ENCODE peak calls at places on chromosomes 4 and X, in four cellular contexts. P, V, Y and E are unnamed samples.

GRCh38 chrX:145475725-145476124 is 228.4 kb downstream of the SPANXN1 start:
- DNase-seq in Y (no peak), P (no peak), V (no peak), E (no peak)

GRCh38 chrX:45134303-45134702 is 66.4 kb downstream of the DIPK2B start:
- DNase-seq in Y (no peak), P (no peak), V (peak), E (no peak)

GRCh38 chr4:25477251-25477650 is 100.2 kb downstream of the ANAPC4 start:
- DNase-seq in P (no peak), V (no peak), Y (no peak), E (no peak)

GRCh38 chr4:85725727-85726170 is 250.8 kb downstream of the ARHGAP24 start:
- DNase-seq in V (peak), Y (peak), P (no peak), E (peak)

GRCh38 chrX:45771560-45772340 is 571.1 kb upstream of the DIPK2B start:
- DNase-seq in P (peak), V (no peak), Y (no peak), E (peak)

GRCh38 chr4:176309772-176310171 is 10.0 kb upstream of the SPCS3 start:
- DNase-seq in P (peak), V (no peak), Y (no peak), E (no peak)

GRCh38 chr4:4995103-4995761 is 24.0 kb downstream of the CYTL1 start:
- DNase-seq in Y (no peak), V (peak), P (peak), E (peak)

GRCh38 chrX:119871245-119871598 is 311 bp downstream of the RNF113A start:
- DNase-seq in P (peak), V (no peak), Y (no peak), E (no peak)

GRCh38 chrX:102746134-102746584 is 25.6 kb downstream of the GPRASP3 start:
- DNase-seq in Y (no peak), V (no peak), P (no peak), E (no peak)

GRCh38 chr4:133969202-133969873 is 232.3 kb downstream of the PABPC4L start:
- DNase-seq in Y (no peak), P (peak), V (peak), E (peak)

GRCh38 chr4:168440442-168441264 is 39.6 kb downstream of the DDX60L start:
- DNase-seq in V (no peak), Y (peak), P (peak), E (peak)

GRCh38 chr4:152063301-152064235 is 302.8 kb upstream of the GATB start:
- DNase-seq in Y (no peak), V (peak), P (no peak), E (no peak)

GRCh38 chr4:163697121-163697520 is 202.6 kb downstream of the TMA16 start:
- DNase-seq in P (peak), V (no peak), Y (no peak), E (no peak)

GRCh38 chr4:179059396-179059795 is 1617.2 kb upstream of the AGA start:
- DNase-seq in V (no peak), P (no peak), Y (no peak), E (no peak)

GRCh38 chrX:16712116-16712824 is at the start of gene CTPS2:
- DNase-seq in P (peak), Y (no peak), V (peak), E (peak)

GRCh38 chrX:69182818-69183375 is 17.6 kb upstream of the PJA1 start:
- DNase-seq in V (no peak), Y (no peak), P (no peak), E (no peak)

GRCh38 chr4:5995901-5996623 is 22.2 kb downstream of the C4orf50 start:
- DNase-seq in V (no peak), P (no peak), Y (no peak), E (no peak)

GRCh38 chr4:52057196-52057595 is 6.1 kb downstream of the SPATA18 start:
- DNase-seq in V (no peak), P (no peak), Y (no peak), E (no peak)

GRCh38 chr4:129999156-129999555 is 903.2 kb downstream of the C4orf33 start:
- DNase-seq in Y (no peak), P (no peak), V (no peak), E (no peak)

GRCh38 chrX:34877451-34877850 is 65.1 kb upstream of the FAM47B start:
- DNase-seq in Y (no peak), P (peak), V (no peak), E (no peak)

GRCh38 chr4:183823394-183823793 is 81.7 kb upstream of the STOX2 start:
- DNase-seq in Y (no peak), P (peak), V (no peak), E (no peak)

GRCh38 chrX:114071412-114071811 is 512.5 kb upstream of the HTR2C start:
- DNase-seq in Y (no peak), P (no peak), V (peak), E (no peak)

GRCh38 chr4:18440527-18441215 is 419.1 kb upstream of the LCORL start:
- DNase-seq in V (no peak), Y (no peak), P (no peak), E (no peak)

GRCh38 chrX:56763556-56764152 is 34.6 kb downstream of the NBDY start:
- DNase-seq in V (peak), Y (no peak), P (peak), E (no peak)

GRCh38 chr4:173529505-173530325 is at the start of gene HAND2:
- DNase-seq in P (peak), V (peak), Y (no peak), E (no peak)

GRCh38 chr4:11720292-11720691 is 291.6 kb upstream of the HS3ST1 start:
- DNase-seq in V (no peak), P (peak), Y (no peak), E (peak)

GRCh38 chr4:16237715-16238114 is 11.4 kb upstream of the TAPT1 start:
- DNase-seq in V (no peak), P (no peak), Y (no peak), E (no peak)

GRCh38 chr4:139524062-139524631 is 31.9 kb downstream of the SETD7 start:
- DNase-seq in P (peak), V (no peak), Y (no peak), E (no peak)

GRCh38 chrX:13699183-13699826 is 10.4 kb downstream of the RAB9A start:
- DNase-seq in Y (no peak), V (peak), P (peak), E (peak)

GRCh38 chrX:102849396-102849795 is 87.7 kb upstream of the RAB40AL start:
- DNase-seq in V (no peak), Y (no peak), P (no peak), E (no peak)

GRCh38 chr4:186190456-186191265 is 706 bp upstream of the CYP4V2 start:
- DNase-seq in V (peak), P (no peak), Y (no peak), E (no peak)

GRCh38 chrX:19964017-19964710 is 26.7 kb downstream of the BCLAF3 start:
- DNase-seq in V (no peak), P (no peak), Y (no peak), E (no peak)

DNA sequence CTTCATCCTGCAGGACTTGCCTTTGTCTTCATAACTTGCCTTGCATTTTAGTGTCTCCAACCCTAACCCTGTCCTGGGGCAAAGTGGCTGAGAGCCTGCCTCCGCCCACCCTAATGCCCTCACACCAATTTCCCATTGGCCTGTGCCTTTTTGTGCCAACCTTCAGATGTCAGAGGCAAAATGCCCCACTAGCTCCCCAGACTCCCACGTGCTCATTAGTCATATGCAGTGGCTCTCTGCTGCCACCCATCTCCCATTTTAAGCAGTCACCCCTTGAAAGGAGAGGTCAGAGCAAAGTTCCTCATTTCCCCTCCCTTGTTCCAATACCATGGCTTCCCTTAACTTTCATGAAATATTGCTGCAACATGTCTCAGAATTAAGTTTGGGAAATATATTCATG is 74.8 kb upstream of the PASD1 start:
- DNase-seq in Y (no peak), V (peak), P (no peak), E (no peak)
- TF ChIP-seq FOS in Y (no peak), V (no peak), P (no peak), E (no peak)

GRCh38 chr4:182809417-182810102 is 107.6 kb downstream of the DCTD start:
- DNase-seq in Y (no peak), V (no peak), P (no peak), E (no peak)
- H3K27ac ChIP-seq in Y (peak), V (no peak), P (no peak), E (no peak)

GRCh38 chrX:48468247-48468671 is 1.8 kb downstream of the SLC38A5 start:
- DNase-seq in P (no peak), Y (no peak), V (peak), E (no peak)
- TF ChIP-seq FOS in P (no peak), Y (no peak), V (no peak), E (no peak)

DNA sequence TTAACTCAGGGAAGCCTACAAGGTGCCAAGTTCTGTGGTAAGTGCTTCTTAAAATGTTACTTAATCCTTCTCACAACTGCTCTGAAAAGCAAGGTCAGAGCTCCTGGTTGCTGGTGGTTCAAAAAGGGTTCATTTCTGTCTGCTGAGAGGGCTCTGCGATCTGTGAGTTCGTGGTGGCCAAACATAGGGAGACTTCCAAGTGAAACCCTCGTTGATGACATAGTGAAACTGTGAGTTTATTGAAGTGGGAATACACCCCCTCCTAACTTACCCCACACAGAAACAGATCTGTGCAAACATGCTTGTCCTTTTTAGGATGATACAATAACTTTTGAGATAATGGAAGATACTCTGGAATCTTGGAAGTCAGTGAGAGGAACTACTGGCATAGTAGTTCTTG is 164.8 kb upstream of the PGRMC2 start:
- DNase-seq in Y (no peak), V (no peak), P (no peak), E (no peak)
- H3K27ac ChIP-seq in Y (no peak), V (no peak), P (peak), E (no peak)

GRCh38 chr4:76657443-76657842 is 222.4 kb downstream of the SHROOM3 start:
- DNase-seq in V (no peak), P (no peak), Y (no peak), E (no peak)

GRCh38 chr4:76654796-76655195 is 219.8 kb downstream of the SHROOM3 start:
- DNase-seq in Y (no peak), V (no peak), P (peak), E (no peak)

GRCh38 chr4:76655566-76656479 is 220.8 kb downstream of the SHROOM3 start:
- DNase-seq in Y (no peak), V (no peak), P (no peak), E (no peak)

GRCh38 chr4:76659103-76659490 is 224.1 kb downstream of the SHROOM3 start:
- DNase-seq in P (peak), V (no peak), Y (no peak), E (no peak)

DNA sequence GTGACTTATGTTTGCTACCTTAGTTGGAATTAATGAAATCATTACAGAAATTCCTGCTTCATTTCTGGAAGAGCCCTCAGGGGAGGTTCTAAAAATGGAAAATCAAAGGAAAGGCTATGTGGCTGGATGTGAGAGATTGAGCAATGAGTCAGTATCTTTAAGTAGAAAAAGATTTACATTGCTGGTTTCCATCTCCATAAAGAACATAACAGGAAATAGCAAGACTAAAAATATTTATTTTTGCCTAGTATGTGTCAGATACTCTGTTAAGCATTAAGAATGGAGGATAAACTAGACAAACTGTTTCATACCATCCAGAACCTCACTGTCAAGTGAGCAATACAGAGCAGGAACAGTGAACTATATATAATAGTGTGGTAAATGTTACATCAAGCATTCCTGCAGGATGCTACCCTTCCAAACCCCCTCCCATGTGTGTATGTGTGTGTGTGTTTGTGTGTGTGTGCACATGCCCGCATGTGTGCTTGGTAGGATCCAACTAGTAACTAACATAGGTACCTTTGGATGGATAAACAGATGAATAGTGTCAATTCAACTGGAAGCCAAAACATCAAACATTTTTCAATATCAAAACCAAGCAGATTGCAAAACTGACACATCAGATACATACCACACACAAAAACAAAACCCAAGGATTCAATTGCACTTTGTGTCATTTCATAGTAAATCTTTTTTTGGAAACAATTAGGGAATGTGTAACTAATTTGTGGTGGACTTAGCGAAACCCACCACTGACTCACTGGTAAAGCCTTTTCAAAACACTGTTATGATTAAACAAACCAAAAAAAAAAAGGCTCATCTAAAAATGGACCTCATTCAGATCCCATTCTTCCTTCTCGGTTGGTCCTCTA is 223.4 kb downstream of the SHROOM3 start:
- DNase-seq in V (no peak), Y (no peak), P (peak), E (peak)
- TF ChIP-seq FOS in V (no peak), Y (no peak), P (peak), E (peak)

GRCh38 chr4:1130318-1131186 is 17.2 kb upstream of the RNF212 start:
- DNase-seq in V (peak), Y (peak), P (peak), E (peak)
- H3K27ac ChIP-seq in V (no peak), Y (no peak), P (no peak), E (no peak)